ENCODE peak calls at places on chromosomes 5 and 9, in four cellular contexts. D is GM12864, Y is psoas muscle, J is HFF-Myc. A is an unnamed sample.
A peak's percentile ranks its signal among the peaks of the same experiment; 100 is the strongest.

GRCh38 chr5:61423487-61424157 is 91.6 kb downstream of the ZSWIM6 start:
- DNase-seq in J (no peak), Y (no peak), D (no peak), A (no peak)

GRCh38 chr5:84821924-84822323 is 437.2 kb upstream of the EDIL3 start:
- DNase-seq in Y (no peak), J (no peak), D (no peak), A (no peak)

GRCh38 chr9:34562136-34562745 is 27.3 kb downstream of the CNTFR start:
- DNase-seq in D (no peak), J (no peak), Y (no peak), A (no peak)

GRCh38 chr5:169848271-169848670 is 132.0 kb downstream of the INSYN2B start:
- DNase-seq in J (no peak), D (no peak), Y (no peak), A (no peak)

GRCh38 chr5:160348080-160348479 is 22.3 kb downstream of the C1QTNF2 start:
- DNase-seq in J (no peak), Y (no peak), D (no peak), A (no peak)

GRCh38 chr9:68749135-68749534 is 44.1 kb downstream of the PIP5K1B start:
- DNase-seq in Y (no peak), D (no peak), J (no peak), A (no peak)

GRCh38 chr5:143182901-143183820 is 220.3 kb downstream of the NR3C1 start:
- DNase-seq in Y (peak; percentile 35), D (peak; percentile 81), J (no peak), A (no peak)

GRCh38 chr5:142826741-142827492 is 56.7 kb downstream of the ARHGAP26 start:
- DNase-seq in J (peak; percentile 32), Y (no peak), D (no peak), A (peak; percentile 48)

GRCh38 chr5:26227245-26227644 is 811.1 kb downstream of the CDH9 start:
- DNase-seq in D (no peak), J (no peak), Y (no peak), A (no peak)

GRCh38 chr5:7495133-7495521 is 99.2 kb downstream of the ADCY2 start:
- DNase-seq in D (no peak), J (no peak), Y (no peak), A (no peak)

GRCh38 chr9:99411068-99411467 is 189.0 kb downstream of the SEC61B start:
- DNase-seq in J (no peak), Y (no peak), D (no peak), A (no peak)

GRCh38 chr9:3963266-3964019 is 336.4 kb downstream of the GLIS3 start:
- DNase-seq in J (peak; percentile 69), D (no peak), Y (no peak), A (no peak)

GRCh38 chr5:79878721-79879336 is 112.2 kb downstream of the MTX3 start:
- DNase-seq in J (no peak), Y (no peak), D (no peak), A (no peak)
- TF ChIP-seq CTCF in J (peak; percentile 65), Y (peak; percentile 8), D (peak; percentile 63), A (no peak)

GRCh38 chr5:103132684-103133083 is 12.6 kb downstream of the PPIP5K2 start:
- DNase-seq in J (no peak), Y (no peak), D (no peak), A (no peak)
- TF ChIP-seq CTCF in J (no peak), Y (no peak), D (no peak), A (no peak)

GRCh38 chr5:37657046-37657445 is 182.8 kb downstream of the GDNF start:
- DNase-seq in Y (no peak), J (no peak), D (no peak), A (no peak)
- TF ChIP-seq CTCF in Y (no peak), J (no peak), D (no peak), A (no peak)

DNA sequence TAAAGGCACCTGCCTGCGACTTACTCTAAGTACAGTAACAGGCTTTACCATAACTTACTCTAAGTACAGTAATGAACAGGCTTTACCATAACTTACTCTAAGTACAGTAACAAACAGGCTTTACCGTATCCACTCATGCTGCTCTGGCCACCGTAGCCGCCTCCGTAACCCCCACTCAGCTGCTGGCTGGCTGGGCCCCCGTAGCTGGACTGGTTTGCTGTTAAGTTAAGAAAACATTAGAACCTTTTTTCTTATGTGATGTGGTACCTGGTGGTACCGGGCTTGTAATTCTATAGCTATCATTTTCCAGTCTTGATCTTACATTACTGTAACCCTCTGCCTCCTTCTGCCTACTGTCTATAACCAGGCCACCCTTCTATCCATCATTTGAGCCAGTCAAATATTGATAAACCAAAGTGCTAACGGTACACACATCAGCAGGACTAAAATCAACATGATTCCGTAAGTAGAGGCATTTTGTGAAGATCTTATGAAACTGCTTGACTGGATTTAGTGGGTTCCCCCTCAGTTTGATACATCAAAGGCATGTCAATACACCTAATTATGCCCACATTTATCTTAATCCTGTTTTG is 7.4 kb downstream of the HNRNPH1 start:
- DNase-seq in D (no peak), J (no peak), Y (no peak), A (no peak)
- TF ChIP-seq CTCF in D (no peak), J (no peak), Y (no peak), A (no peak)